ENCODE peak calls at places on chromosomes 13 and 19, in ten cellular contexts. B is retina; Z is RCC 7860; V is HS-5; N is A549; E is heart right ventricle; G is activated naive CD4-positive, alpha-beta T cell treated with Interleukin-2 at 50 U/mL for 16 hours; W is GDM1; S is activated CD4-positive, CD25-positive, alpha-beta regulatory T cell; A is heart left ventricle. I is an unnamed sample.

GRCh38 chr13:110726726-110727125 is 13.2 kb downstream of the ING1 start:
- DNase-seq in B (no peak), Z (no peak), V (no peak), N (no peak), E (no peak), G (peak; percentile 65), W (no peak), S (no peak), A (no peak), I (no peak)

GRCh38 chr19:53879145-53880037 is 2.6 kb upstream of the PRKCG start:
- DNase-seq in B (peak; percentile 98), Z (peak; percentile 56), V (no peak), N (peak; percentile 93), E (peak; percentile 96), G (peak; percentile 81), W (peak; percentile 73), S (peak; percentile 47), A (peak; percentile 94), I (peak; percentile 91)

GRCh38 chr19:16301999-16302694 is 22.5 kb upstream of the KLF2 start:
- DNase-seq in B (no peak), Z (peak; percentile 81), V (no peak), N (peak; percentile 40), E (no peak), G (no peak), W (no peak), S (no peak), A (no peak), I (no peak)

GRCh38 chr19:32877323-32877912 is 7.9 kb upstream of the SLC7A9 start:
- DNase-seq in B (no peak), Z (no peak), V (no peak), N (no peak), E (no peak), G (no peak), W (no peak), S (no peak), A (no peak), I (no peak)

GRCh38 chr19:13282486-13283065 is 132.4 kb downstream of the IER2 start:
- DNase-seq in B (no peak), Z (no peak), V (no peak), N (no peak), E (no peak), G (no peak), W (no peak), S (no peak), A (no peak), I (no peak)

GRCh38 chr13:41500501-41500900 is 43.2 kb downstream of the RGCC start:
- DNase-seq in B (no peak), Z (no peak), V (no peak), N (no peak), E (no peak), G (peak; percentile 19), W (no peak), S (peak; percentile 4), A (no peak), I (no peak)

GRCh38 chr19:56476671-56477428 is at the start of gene ZNF667:
- DNase-seq in B (peak; percentile 78), Z (peak; percentile 82), V (peak; percentile 2), N (no peak), E (no peak), G (no peak), W (no peak), S (no peak), A (no peak), I (peak; percentile 17)

GRCh38 chr19:12649941-12650340 is 16.6 kb downstream of the MAN2B1 start:
- DNase-seq in B (no peak), Z (no peak), V (no peak), N (no peak), E (no peak), G (no peak), W (no peak), S (no peak), A (no peak), I (no peak)

GRCh38 chr19:41993612-41994483 is at the start of gene ATP1A3:
- DNase-seq in B (peak; percentile 84), Z (peak; percentile 4), V (peak; percentile 18), N (peak; percentile 99), E (peak; percentile 74), G (peak; percentile 65), W (peak; percentile 51), S (peak; percentile 38), A (peak; percentile 63), I (peak; percentile 41)

GRCh38 chr19:13033244-13033643 is 38.0 kb downstream of the NFIX start:
- DNase-seq in B (no peak), Z (no peak), V (no peak), N (no peak), E (no peak), G (no peak), W (no peak), S (no peak), A (no peak), I (no peak)

GRCh38 chr13:33045829-33046592 is 29.8 kb downstream of the KL start:
- DNase-seq in B (no peak), Z (no peak), V (no peak), N (no peak), E (no peak), G (no peak), W (no peak), S (no peak), A (no peak), I (no peak)

GRCh38 chr13:110700186-110700585 is 5.7 kb downstream of the CARS2 start:
- DNase-seq in B (no peak), Z (no peak), V (no peak), N (no peak), E (no peak), G (no peak), W (no peak), S (no peak), A (no peak), I (no peak)

GRCh38 chr19:29887498-29887897 is 54.5 kb upstream of the URI1 start:
- DNase-seq in B (peak; percentile 37), Z (no peak), V (no peak), N (no peak), E (no peak), G (no peak), W (peak; percentile 91), S (no peak), A (no peak), I (no peak)

GRCh38 chr19:6229951-6230712 is 49.6 kb downstream of the MLLT1 start:
- DNase-seq in B (no peak), Z (no peak), V (no peak), N (no peak), E (no peak), G (no peak), W (no peak), S (no peak), A (no peak), I (no peak)

GRCh38 chr19:11987405-11988231 is 22.8 kb downstream of the ZNF763 start:
- DNase-seq in B (peak; percentile 91), Z (peak; percentile 87), V (peak; percentile 79), N (no peak), E (peak; percentile 96), G (peak; percentile 94), W (peak; percentile 90), S (peak; percentile 85), A (peak; percentile 97), I (peak; percentile 98)

GRCh38 chr13:20658451-20658850 is 45.0 kb upstream of the IL17D start:
- DNase-seq in B (no peak), Z (no peak), V (no peak), N (no peak), E (no peak), G (no peak), W (no peak), S (no peak), A (no peak), I (no peak)

GRCh38 chr13:19586904-19587634 is 25.7 kb upstream of the TPTE2 start:
- DNase-seq in B (no peak), Z (peak; percentile 48), V (no peak), N (no peak), E (peak; percentile 27), G (peak; percentile 81), W (peak; percentile 77), S (peak; percentile 68), A (no peak), I (peak; percentile 27)